ENCODE peak calls at places on chromosomes 6 and 20, in seven cellular contexts. R is CD8-positive, alpha-beta T cell; I is naive thymus-derived CD4-positive, alpha-beta T cell; C is tibial nerve; A is heart right ventricle; M is HepG2; V is uterus. L is an unnamed sample.

GRCh38 chr6:111087871-111088667 is 766 bp downstream of the SLC16A10 start:
- DNase-seq in R (peak; percentile 45), I (peak; percentile 79), C (no peak), A (peak; percentile 9), M (peak; percentile 63), V (no peak), L (no peak)

GRCh38 chr20:4366076-4366475 is 350.7 kb upstream of the RNF24 start:
- DNase-seq in R (no peak), I (no peak), C (no peak), A (no peak), M (no peak), V (no peak), L (no peak)

GRCh38 chr6:142356271-142356938 is 54.6 kb downstream of the ADGRG6 start:
- DNase-seq in R (no peak), I (no peak), C (no peak), A (no peak), M (no peak), V (no peak), L (no peak)

GRCh38 chr20:11229772-11230171 is 556.0 kb upstream of the JAG1 start:
- DNase-seq in R (no peak), I (no peak), C (peak; percentile 15), A (peak; percentile 14), M (no peak), V (peak; percentile 32), L (no peak)

GRCh38 chr20:4666001-4666470 is 55.7 kb upstream of the PRND start:
- DNase-seq in R (no peak), I (no peak), C (no peak), A (no peak), M (no peak), V (no peak), L (no peak)

GRCh38 chr6:10633216-10633615 is 61.2 kb downstream of the C6orf52 start:
- DNase-seq in R (no peak), I (no peak), C (no peak), A (no peak), M (peak; percentile 13), V (no peak), L (no peak)

GRCh38 chr6:166744654-166745134 is 117.6 kb upstream of the RPS6KA2 start:
- DNase-seq in R (no peak), I (no peak), C (no peak), A (no peak), M (no peak), V (no peak), L (no peak)

GRCh38 chr20:18390201-18390600 is 76.6 kb downstream of the DZANK1 start:
- DNase-seq in R (no peak), I (no peak), C (no peak), A (no peak), M (no peak), V (no peak), L (no peak)

GRCh38 chr6:34642427-34642826 is 54.1 kb downstream of the ILRUN start:
- DNase-seq in R (no peak), I (no peak), C (no peak), A (no peak), M (no peak), V (no peak), L (no peak)

GRCh38 chr20:6501061-6501460 is 266.4 kb upstream of the BMP2 start:
- DNase-seq in R (no peak), I (no peak), C (no peak), A (no peak), M (peak; percentile 24), V (no peak), L (no peak)

GRCh38 chr6:29872791-29873190 is 45.2 kb downstream of the HLA-G start:
- DNase-seq in R (no peak), I (no peak), C (no peak), A (no peak), M (no peak), V (no peak), L (no peak)

GRCh38 chr6:12354499-12354898 is 64.3 kb downstream of the EDN1 start:
- DNase-seq in R (no peak), I (no peak), C (no peak), A (no peak), M (no peak), V (no peak), L (peak; percentile 36)

GRCh38 chr6:24376875-24377274 is 19.0 kb upstream of the DCDC2 start:
- DNase-seq in R (no peak), I (no peak), C (no peak), A (no peak), M (no peak), V (no peak), L (no peak)

GRCh38 chr6:144957236-144957937 is 672.3 kb downstream of the UTRN start:
- DNase-seq in R (no peak), I (no peak), C (no peak), A (no peak), M (no peak), V (no peak), L (no peak)

GRCh38 chr6:144343736-144344428 is 58.7 kb downstream of the UTRN start:
- DNase-seq in R (no peak), I (peak; percentile 79), C (no peak), A (no peak), M (peak; percentile 98), V (no peak), L (peak; percentile 72)

GRCh38 chr6:5785235-5785634 is 221.5 kb downstream of the NRN1 start:
- DNase-seq in R (no peak), I (no peak), C (no peak), A (no peak), M (no peak), V (no peak), L (no peak)

GRCh38 chr6:13164316-13164715 is 164.0 kb downstream of the TBC1D7 start:
- DNase-seq in R (no peak), I (no peak), C (no peak), A (no peak), M (no peak), V (no peak), L (no peak)

GRCh38 chr20:37414133-37414532 is 68.2 kb downstream of the SRC start:
- DNase-seq in R (no peak), I (no peak), C (no peak), A (no peak), M (no peak), V (no peak), L (no peak)

GRCh38 chr6:16514249-16514648 is 247.0 kb downstream of the ATXN1 start:
- DNase-seq in R (no peak), I (no peak), C (peak; percentile 36), A (no peak), M (peak; percentile 28), V (no peak), L (no peak)

GRCh38 chr6:39980839-39981580 is 46.7 kb upstream of the MOCS1 start:
- DNase-seq in R (no peak), I (no peak), C (peak; percentile 65), A (no peak), M (peak; percentile 52), V (peak; percentile 28), L (peak; percentile 34)

GRCh38 chr6:134230940-134231339 is 87.0 kb downstream of the SGK1 start:
- DNase-seq in R (no peak), I (no peak), C (no peak), A (no peak), M (no peak), V (no peak), L (no peak)

GRCh38 chr6:134233180-134233579 is 84.7 kb downstream of the SGK1 start:
- DNase-seq in R (no peak), I (no peak), C (no peak), A (no peak), M (no peak), V (no peak), L (no peak)

GRCh38 chr6:134223761-134224445 is 94.0 kb downstream of the SGK1 start:
- DNase-seq in R (no peak), I (no peak), C (no peak), A (no peak), M (no peak), V (no peak), L (no peak)

GRCh38 chr6:134230087-134230717 is 87.7 kb downstream of the SGK1 start:
- DNase-seq in R (no peak), I (no peak), C (no peak), A (no peak), M (no peak), V (no peak), L (peak; percentile 37)

DNA sequence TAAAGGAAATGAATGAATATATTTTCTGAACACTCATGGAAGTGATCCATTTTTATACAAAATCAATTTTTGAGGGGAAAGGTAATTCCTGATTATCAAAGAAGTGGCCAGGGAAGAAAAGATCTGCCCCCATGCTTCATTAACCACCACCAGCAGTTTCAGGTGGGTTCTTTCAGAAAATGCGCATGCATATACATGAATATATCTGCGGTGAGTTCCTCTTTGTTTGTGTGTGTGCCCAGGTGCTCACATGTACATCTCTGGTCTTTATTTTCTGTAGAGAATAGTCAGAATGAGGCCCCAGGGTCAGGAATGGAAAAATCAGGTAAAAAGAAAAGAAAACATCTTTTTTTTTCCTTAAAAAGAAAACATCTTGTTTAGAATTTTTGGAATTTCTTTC is 88.4 kb downstream of the SGK1 start:
- DNase-seq in R (no peak), I (no peak), C (no peak), A (no peak), M (no peak), V (no peak), L (peak; percentile 58)
- H3K27ac ChIP-seq in R (no peak overlapping the region), I (no peak overlapping the region), C (no peak overlapping the region), A (peak overlapping the region; percentile 75), M (no peak overlapping the region), V (no peak overlapping the region), L (peak overlapping the region; percentile 47)

DNA sequence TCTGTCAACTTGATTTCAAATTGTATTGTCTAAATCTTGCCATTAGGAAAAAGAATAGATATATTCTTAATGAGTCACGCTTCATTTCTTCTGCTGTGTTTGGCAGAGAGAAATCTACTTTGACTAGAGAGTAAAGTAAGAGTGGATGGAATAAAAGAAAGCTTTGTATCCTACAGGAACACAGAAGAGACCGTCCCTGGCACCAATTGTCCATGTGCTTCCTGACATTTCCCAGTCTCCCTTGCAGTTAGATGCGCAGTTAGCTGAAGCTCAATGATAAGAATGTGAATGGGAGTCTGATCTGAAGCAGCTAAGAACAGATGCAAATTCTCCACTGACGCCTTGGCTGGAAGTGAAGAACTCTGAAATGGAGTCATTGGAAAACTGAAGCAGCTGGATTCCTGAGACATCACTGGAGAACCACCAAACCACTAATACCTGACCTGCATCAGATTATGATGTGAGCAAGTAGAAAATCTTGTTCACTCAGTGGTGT is 528.2 kb upstream of the MARCKS start:
- DNase-seq in R (no peak), I (no peak), C (no peak), A (no peak), M (no peak), V (no peak), L (no peak)
- H3K27ac ChIP-seq in R (no peak overlapping the region), I (no peak overlapping the region), C (no peak overlapping the region), A (no peak overlapping the region), M (no peak overlapping the region), V (no peak overlapping the region), L (no peak overlapping the region)

DNA sequence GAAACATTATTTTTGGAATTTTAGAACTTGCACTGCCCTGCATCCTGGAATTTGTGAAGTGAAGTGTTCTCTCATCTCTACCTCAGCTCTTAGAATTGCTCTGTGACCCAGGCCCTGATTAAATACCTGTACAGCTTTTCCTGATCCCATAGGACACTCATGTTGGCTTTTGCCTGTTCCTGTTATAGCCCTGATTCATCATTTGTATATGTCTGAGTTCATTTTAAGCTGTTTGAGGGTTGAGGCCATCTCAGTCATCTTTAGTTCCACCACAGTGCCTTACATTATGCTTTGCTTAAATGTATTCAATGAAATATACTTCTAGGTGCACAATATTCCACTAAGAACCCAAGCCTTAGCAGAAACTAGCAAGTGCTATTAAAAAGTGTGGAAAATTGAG is 26.4 kb downstream of the ZFAND3 start:
- DNase-seq in R (no peak), I (no peak), C (no peak), A (no peak), M (no peak), V (no peak), L (no peak)
- H3K27ac ChIP-seq in R (no peak overlapping the region), I (no peak overlapping the region), C (no peak overlapping the region), A (no peak overlapping the region), M (peak overlapping the region; percentile 22), V (no peak overlapping the region), L (no peak overlapping the region)

GRCh38 chr6:14713008-14713452 is 532.8 kb upstream of the JARID2 start:
- DNase-seq in R (no peak), I (no peak), C (no peak), A (peak; percentile 29), M (no peak), V (peak; percentile 25), L (no peak)
- H3K27ac ChIP-seq in R (no peak overlapping the region), I (no peak overlapping the region), C (no peak overlapping the region), A (peak overlapping the region; percentile 73), M (no peak overlapping the region), V (peak overlapping the region; percentile 21), L (no peak overlapping the region)